ENCODE peak calls at places on chromosomes 12 and 14, in five cellular contexts. F is upper lobe of left lung, R is GM23338, H is suprapubic skin, O is spleen. M is an unnamed sample.

GRCh38 chr14:75010472-75010871 is 7.8 kb downstream of the EIF2B2 start:
- DNase-seq in H (no peak), R (no peak), F (no peak), O (no peak), M (no peak)

GRCh38 chr14:87643005-87643404 is 350.0 kb downstream of the GALC start:
- DNase-seq in H (no peak), F (no peak), O (no peak), R (no peak), M (no peak)

GRCh38 chr14:42459171-42459685 is 852.6 kb downstream of the LRFN5 start:
- DNase-seq in O (no peak), R (no peak), H (no peak), F (no peak), M (no peak)

GRCh38 chr14:70785556-70785955 is 23.8 kb downstream of the MAP3K9 start:
- DNase-seq in F (no peak), O (no peak), H (no peak), R (no peak), M (no peak)

GRCh38 chr14:24219521-24219920 is 3.7 kb upstream of the MDP1 start:
- DNase-seq in O (no peak), H (no peak), R (no peak), F (no peak), M (no peak)

GRCh38 chr14:91753501-91754128 is 21.7 kb upstream of the CATSPERB start:
- DNase-seq in H (no peak), R (no peak), O (no peak), F (no peak), M (no peak)

GRCh38 chr12:107457536-107457935 is 228.1 kb upstream of the PWP1 start:
- DNase-seq in F (no peak), H (no peak), R (no peak), O (peak; percentile 29), M (no peak)

GRCh38 chr12:4287325-4288290 is 14.0 kb downstream of the CCND2 start:
- DNase-seq in H (no peak), F (no peak), R (no peak), O (no peak), M (no peak)

GRCh38 chr14:39417014-39417413 is 15.2 kb downstream of the FBXO33 start:
- DNase-seq in R (peak; percentile 86), H (no peak), O (no peak), F (no peak), M (no peak)

GRCh38 chr14:30115756-30116155 is 188.1 kb upstream of the PRKD1 start:
- DNase-seq in O (no peak), H (no peak), R (peak; percentile 63), F (no peak), M (no peak)

GRCh38 chr14:77457115-77457521 is 283 bp downstream of the VIPAS39 start:
- DNase-seq in F (no peak), H (no peak), R (no peak), O (no peak), M (no peak)

GRCh38 chr12:104263580-104264358 is 39.8 kb upstream of the EID3 start:
- DNase-seq in O (no peak), H (no peak), R (no peak), F (no peak), M (no peak)
- H3K27ac ChIP-seq in O (no peak overlapping the region), H (peak overlapping the region; percentile 77), R (peak overlapping the region; percentile 35), F (no peak overlapping the region), M (no peak overlapping the region)

GRCh38 chr14:59333668-59334067 is 131.5 kb downstream of the GPR135 start:
- DNase-seq in R (no peak), F (no peak), H (no peak), O (no peak), M (no peak)
- TF ChIP-seq POLR2AphosphoS5 in R (no peak), F (no peak), H (peak; percentile 46), O (no peak), M (peak; percentile 50)

DNA sequence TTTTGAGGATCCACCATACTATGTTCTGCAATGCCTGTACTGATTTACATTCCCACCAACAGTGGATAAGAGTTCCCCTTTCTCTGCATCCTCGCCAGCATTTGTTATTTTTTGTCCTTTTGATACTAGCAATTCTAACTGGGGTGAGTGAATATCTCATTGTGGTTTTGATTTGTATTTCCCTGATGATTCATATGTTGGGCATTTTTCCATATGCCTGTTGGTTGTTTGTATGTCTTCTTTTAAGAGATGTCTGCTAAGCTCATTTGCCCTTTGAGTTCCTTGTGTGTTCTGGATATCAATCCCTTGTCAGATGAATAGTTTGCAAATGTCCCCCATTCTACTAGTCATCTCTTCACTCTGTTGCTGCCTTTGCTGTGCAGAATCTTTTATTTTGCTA is 49.0 kb upstream of the MSRB3 start:
- DNase-seq in O (no peak), R (no peak), F (no peak), H (no peak), M (no peak)
- H3K27ac ChIP-seq in O (no peak overlapping the region), R (no peak overlapping the region), F (no peak overlapping the region), H (no peak overlapping the region), M (no peak overlapping the region)

GRCh38 chr14:93775744-93776143 is 12.5 kb downstream of the PRIMA1 start:
- DNase-seq in R (no peak), F (no peak), H (no peak), O (no peak), M (no peak)

GRCh38 chr14:93775158-93775557 is 13.1 kb downstream of the PRIMA1 start:
- DNase-seq in F (no peak), R (no peak), H (no peak), O (no peak), M (no peak)

GRCh38 chr14:93772263-93772662 is 16.0 kb downstream of the PRIMA1 start:
- DNase-seq in O (no peak), F (no peak), R (no peak), H (no peak), M (no peak)
- TF ChIP-seq POLR2AphosphoS5 in O (no peak), F (no peak), R (no peak), H (no peak), M (no peak)

DNA sequence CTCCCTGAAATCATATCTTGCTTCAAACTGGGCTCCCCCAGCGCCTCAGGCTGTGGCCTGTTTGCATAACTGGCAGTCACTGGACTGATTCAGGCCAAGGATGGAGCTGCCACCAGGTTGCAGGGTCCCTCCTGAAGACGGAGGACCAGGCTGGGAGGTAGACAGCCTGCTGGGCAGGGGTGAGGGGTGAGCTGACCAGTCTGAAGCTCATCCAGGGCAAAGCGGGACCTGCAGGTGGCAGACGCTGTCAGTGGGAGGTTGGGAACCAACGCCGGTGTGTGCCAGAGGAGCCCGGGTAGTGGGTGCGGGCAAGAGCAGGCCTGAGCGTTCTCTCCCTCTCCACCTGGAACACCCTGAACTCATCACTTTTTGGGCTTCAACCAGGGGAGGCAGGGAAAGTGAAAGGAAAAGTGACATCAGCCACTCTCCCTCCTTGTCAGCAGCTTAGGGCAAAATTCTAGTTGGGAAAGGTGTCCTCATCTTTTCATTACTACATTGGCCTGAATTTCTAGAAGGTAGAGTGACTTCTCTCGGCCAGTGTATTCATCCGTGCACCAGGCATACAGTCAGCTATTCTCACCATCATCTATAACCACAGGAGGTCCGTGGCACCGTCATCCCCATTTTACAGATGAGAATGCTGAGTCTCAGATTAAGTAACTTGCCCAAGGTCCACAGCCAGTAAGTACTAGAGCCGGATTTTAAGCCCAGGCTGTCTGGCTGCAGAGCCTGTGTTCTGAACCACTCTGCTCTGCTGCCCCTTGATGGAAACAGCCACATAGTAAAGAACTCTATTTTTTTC is 219.0 kb downstream of the SLC41A2 start:
- DNase-seq in H (no peak), O (no peak), F (no peak), R (no peak), M (no peak)
- H3K27ac ChIP-seq in H (no peak overlapping the region), O (peak overlapping the region; percentile 76), F (no peak overlapping the region), R (peak overlapping the region; percentile 32), M (no peak overlapping the region)

DNA sequence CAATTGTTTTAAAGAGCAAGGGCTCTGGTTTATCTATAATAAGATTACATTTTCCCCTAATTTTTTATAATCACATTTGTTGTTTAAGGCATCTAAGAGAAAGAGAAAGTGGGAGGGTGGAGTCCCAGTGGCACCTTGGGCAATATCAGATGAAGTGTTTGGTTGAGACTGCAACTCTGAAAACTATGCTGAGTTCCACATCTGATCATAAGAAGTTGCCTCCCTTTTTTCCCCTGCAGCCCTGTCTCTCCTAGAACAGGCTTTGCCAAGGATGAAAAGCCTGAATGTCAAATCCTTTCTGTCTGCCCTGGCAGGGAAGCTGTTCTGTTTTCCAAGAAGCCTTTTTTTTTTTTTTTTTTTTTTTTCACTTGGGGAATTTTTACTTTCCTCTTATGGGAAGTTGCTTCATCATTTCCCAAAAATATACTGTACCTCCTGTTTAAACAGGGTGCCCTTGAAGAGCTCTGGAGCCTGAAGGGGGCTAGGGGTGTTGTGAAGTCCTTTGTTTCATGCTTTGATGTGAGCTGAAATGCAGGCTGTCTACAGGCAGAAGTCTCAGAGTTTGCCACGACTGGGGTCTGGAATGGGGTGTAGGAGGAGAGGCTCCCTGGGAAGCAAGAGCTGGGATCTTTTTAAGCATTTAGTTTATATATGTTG is 71.3 kb downstream of the SUSD6 start:
- DNase-seq in R (no peak), F (peak; percentile 60), O (no peak), H (no peak), M (no peak)
- TF ChIP-seq POLR2AphosphoS5 in R (no peak), F (no peak), O (no peak), H (peak; percentile 14), M (no peak)